ENCODE peak calls at places on chromosomes 1 and 21, in five cellular contexts. N is heart right ventricle, O is cardiac muscle cell, H is astrocyte of the spinal cord, K is HT1080. G is an unnamed sample.

GRCh38 chr1:931380-932177 is 7.9 kb downstream of the SAMD11 start:
- DNase-seq in N (no peak), O (no peak), H (no peak), K (no peak), G (no peak)

GRCh38 chr1:13643017-13643416 is 57.0 kb upstream of the PRDM2 start:
- DNase-seq in N (no peak), O (no peak), H (no peak), K (no peak), G (no peak)

GRCh38 chr1:222034790-222035189 is 292.9 kb upstream of the DUSP10 start:
- DNase-seq in N (no peak), O (no peak), H (peak; percentile 89), K (no peak), G (no peak)

GRCh38 chr21:35559128-35559831 is 501.0 kb downstream of the SETD4 start:
- DNase-seq in N (no peak), O (no peak), H (peak; percentile 97), K (peak; percentile 93), G (no peak)

GRCh38 chr1:98119793-98120192 is 199.0 kb upstream of the DPYD start:
- DNase-seq in N (no peak), O (peak; percentile 69), H (peak; percentile 24), K (peak; percentile 32), G (no peak)

GRCh38 chr1:116902027-116902426 is 7.7 kb upstream of the PTGFRN start:
- DNase-seq in N (no peak), O (no peak), H (no peak), K (no peak), G (no peak)

GRCh38 chr1:150516616-150517015 is 1.1 kb downstream of the FALEC start:
- DNase-seq in N (no peak), O (no peak), H (peak; percentile 19), K (no peak), G (no peak)

GRCh38 chr1:125086611-125087010 is 3901.8 kb downstream of the SRGAP2C start:
- DNase-seq in N (no peak), O (no peak), H (no peak), K (no peak), G (no peak)

GRCh38 chr1:109985251-109986053 is 887 bp downstream of the AHCYL1 start:
- DNase-seq in N (no peak), O (no peak), H (no peak), K (no peak), G (no peak)

GRCh38 chr1:236688705-236689104 is 2.4 kb downstream of the ACTN2 start:
- DNase-seq in N (peak; percentile 65), O (peak; percentile 86), H (no peak), K (no peak), G (no peak)

GRCh38 chr1:153509729-153510354 is 25.9 kb downstream of the S100A6 start:
- DNase-seq in N (no peak), O (peak; percentile 59), H (peak; percentile 25), K (peak; percentile 52), G (peak; percentile 38)

GRCh38 chr1:52904590-52905375 is 16.8 kb downstream of the ECHDC2 start:
- DNase-seq in N (no peak), O (peak; percentile 50), H (no peak), K (no peak), G (no peak)

GRCh38 chr1:17405898-17406759 is 33.3 kb downstream of the RCC2 start:
- DNase-seq in N (peak; percentile 39), O (peak; percentile 82), H (peak; percentile 55), K (peak; percentile 54), G (peak; percentile 47)

GRCh38 chr1:1200876-1201810 is 5.2 kb downstream of the TNFRSF18 start:
- DNase-seq in N (peak; percentile 70), O (peak; percentile 64), H (peak; percentile 22), K (no peak), G (no peak)

GRCh38 chr1:14426854-14427253 is 171.6 kb upstream of the KAZN start:
- DNase-seq in N (no peak), O (no peak), H (no peak), K (no peak), G (no peak)